ENCODE peak calls at places on chromosomes 5 and 9, in ten cellular contexts. U is left ventricle myocardium inferior, D is psoas muscle, O is lower lobe of right lung, F is OCI-LY7, P is vagina, R is esophagus squamous epithelium, K is cardiac muscle cell, X is PC-3, Y is heart left ventricle. J is an unnamed sample.

GRCh38 chr9:110762783-110763182 is 94.2 kb downstream of the MUSK start:
- DNase-seq in U (no peak), D (no peak), O (no peak), F (no peak), P (no peak), R (no peak), K (no peak), X (no peak), Y (no peak), J (no peak)

GRCh38 chr5:114305402-114306207 is 56.3 kb upstream of the KCNN2 start:
- DNase-seq in U (no peak), D (no peak), O (no peak), F (peak; percentile 18), P (no peak), R (no peak), K (peak; percentile 34), X (peak; percentile 5), Y (no peak), J (no peak)

GRCh38 chr5:150503977-150504620 is 3.8 kb upstream of the NDST1 start:
- DNase-seq in U (peak; percentile 63), D (peak; percentile 60), O (peak; percentile 91), F (no peak), P (no peak), R (no peak), K (peak; percentile 57), X (no peak), Y (no peak), J (peak; percentile 92)

GRCh38 chr9:71743217-71743705 is 25.1 kb downstream of the CEMIP2 start:
- DNase-seq in U (no peak), D (no peak), O (no peak), F (no peak), P (no peak), R (no peak), K (peak; percentile 77), X (no peak), Y (no peak), J (no peak)

GRCh38 chr9:6759114-6759977 is 1.6 kb downstream of the KDM4C start:
- DNase-seq in U (no peak), D (no peak), O (no peak), F (peak; percentile 40), P (no peak), R (no peak), K (peak; percentile 87), X (peak; percentile 74), Y (no peak), J (no peak)

GRCh38 chr5:58187473-58188286 is 272.2 kb downstream of the PLK2 start:
- DNase-seq in U (no peak), D (no peak), O (no peak), F (no peak), P (no peak), R (no peak), K (no peak), X (peak; percentile 27), Y (no peak), J (no peak)

GRCh38 chr5:158499680-158499998 is 600.1 kb downstream of the EBF1 start:
- DNase-seq in U (no peak), D (no peak), O (no peak), F (no peak), P (no peak), R (no peak), K (no peak), X (no peak), Y (no peak), J (no peak)

GRCh38 chr5:99063737-99064136 is 134.9 kb upstream of the CHD1 start:
- DNase-seq in U (no peak), D (no peak), O (no peak), F (no peak), P (no peak), R (no peak), K (no peak), X (no peak), Y (no peak), J (no peak)

GRCh38 chr5:8842906-8843590 is 702.8 kb downstream of the SEMA5A start:
- DNase-seq in U (no peak), D (no peak), O (no peak), F (no peak), P (no peak), R (no peak), K (peak; percentile 58), X (peak; percentile 61), Y (no peak), J (no peak)

GRCh38 chr5:58185397-58186195 is 274.3 kb downstream of the PLK2 start:
- DNase-seq in U (no peak), D (no peak), O (no peak), F (no peak), P (no peak), R (no peak), K (no peak), X (peak; percentile 41), Y (no peak), J (no peak)

GRCh38 chr5:171520300-171521170 is 101.1 kb downstream of the FGF18 start:
- DNase-seq in U (peak; percentile 44), D (no peak), O (no peak), F (no peak), P (no peak), R (no peak), K (peak; percentile 43), X (peak; percentile 52), Y (no peak), J (no peak)

GRCh38 chr5:78467744-78468357 is 107.4 kb downstream of the SCAMP1 start:
- DNase-seq in U (no peak), D (no peak), O (no peak), F (peak; percentile 70), P (no peak), R (no peak), K (peak; percentile 71), X (peak; percentile 54), Y (no peak), J (no peak)

DNA sequence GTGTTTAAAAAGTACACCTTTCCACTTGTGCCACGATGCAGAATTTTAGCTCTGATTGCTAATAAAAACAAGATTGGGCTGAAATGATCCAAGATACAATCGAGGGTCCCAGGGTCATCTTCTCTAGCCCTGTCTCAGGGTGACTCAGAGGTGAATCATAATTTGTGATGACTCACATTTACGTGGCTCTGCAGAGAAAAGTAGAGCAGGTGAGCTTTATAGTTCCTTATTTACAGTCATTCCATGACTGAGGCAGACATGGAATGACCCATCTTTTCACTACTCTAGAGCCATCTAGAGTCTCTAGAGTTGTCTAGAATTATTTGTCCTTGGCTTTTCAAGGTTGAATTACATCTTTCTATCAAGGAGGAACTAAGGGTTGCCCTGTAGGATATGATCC is 155.2 kb downstream of the GAS1 start:
- DNase-seq in U (no peak), D (no peak), O (no peak), F (no peak), P (no peak), R (no peak), K (no peak), X (peak; percentile 87), Y (no peak), J (no peak)
- TF ChIP-seq CTCF in U (no peak), D (no peak), O (no peak), F (no peak), P (no peak), R (no peak), K (no peak), X (no peak), Y (no peak), J (no peak)

GRCh38 chr5:50440651-50441478 is at the start of gene EMB:
- DNase-seq in U (peak; percentile 68), D (peak; percentile 48), O (peak; percentile 88), F (peak; percentile 93), P (no peak), R (peak; percentile 23), K (no peak), X (peak; percentile 38), Y (peak; percentile 87), J (no peak)
- H3K4me3 ChIP-seq in U (peak within 1 kb of the TSS; percentile 71), D (peak within 1 kb of the TSS; percentile 51), O (peak within 1 kb of the TSS; percentile 62), F (peak within 1 kb of the TSS; percentile 88), P (peak within 1 kb of the TSS; percentile 56), R (peak within 1 kb of the TSS; percentile 68), K (peak within 1 kb of the TSS; percentile 52), X (peak within 1 kb of the TSS; percentile 61), Y (peak within 1 kb of the TSS; percentile 55), J (peak within 1 kb of the TSS; percentile 76)

DNA sequence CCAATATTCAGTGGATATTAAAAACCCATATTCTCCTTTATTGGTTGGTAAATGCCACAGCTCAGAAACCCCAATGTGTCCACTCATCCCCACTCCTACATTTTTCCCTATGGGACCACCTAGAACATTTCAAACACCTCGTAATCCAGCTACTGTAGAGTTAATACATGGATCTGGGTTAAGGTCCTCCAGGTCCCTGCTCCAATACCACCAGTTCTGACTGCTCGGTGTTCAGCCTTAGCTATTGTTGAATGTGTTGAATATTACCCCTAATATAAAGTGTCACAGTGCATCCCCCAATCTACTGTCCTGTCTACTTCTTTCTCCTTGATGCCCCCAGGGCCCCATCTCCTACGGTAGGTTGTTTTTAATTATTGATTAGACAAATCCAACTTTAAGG is 231.5 kb downstream of the PCSK1 start:
- DNase-seq in U (no peak), D (no peak), O (no peak), F (no peak), P (no peak), R (no peak), K (no peak), X (no peak), Y (no peak), J (no peak)
- H3K27ac ChIP-seq in U (no peak overlapping the region), D (no peak overlapping the region), O (no peak overlapping the region), F (no peak overlapping the region), P (no peak overlapping the region), R (no peak overlapping the region), K (no peak overlapping the region), X (no peak overlapping the region), Y (no peak overlapping the region), J (no peak overlapping the region)

GRCh38 chr9:99509900-99510299 is 287.8 kb downstream of the SEC61B start:
- DNase-seq in U (no peak), D (no peak), O (no peak), F (no peak), P (no peak), R (no peak), K (no peak), X (no peak), Y (no peak), J (no peak)

GRCh38 chr9:99509291-99509826 is 287.3 kb downstream of the SEC61B start:
- DNase-seq in U (no peak), D (no peak), O (no peak), F (no peak), P (no peak), R (no peak), K (no peak), X (no peak), Y (no peak), J (no peak)

GRCh38 chr9:99513441-99514112 is 291.5 kb downstream of the SEC61B start:
- DNase-seq in U (no peak), D (no peak), O (no peak), F (peak; percentile 22), P (no peak), R (no peak), K (no peak), X (no peak), Y (no peak), J (no peak)

GRCh38 chr9:99515087-99515486 is 293.0 kb downstream of the SEC61B start:
- DNase-seq in U (no peak), D (no peak), O (peak; percentile 53), F (no peak), P (no peak), R (no peak), K (no peak), X (no peak), Y (no peak), J (no peak)

DNA sequence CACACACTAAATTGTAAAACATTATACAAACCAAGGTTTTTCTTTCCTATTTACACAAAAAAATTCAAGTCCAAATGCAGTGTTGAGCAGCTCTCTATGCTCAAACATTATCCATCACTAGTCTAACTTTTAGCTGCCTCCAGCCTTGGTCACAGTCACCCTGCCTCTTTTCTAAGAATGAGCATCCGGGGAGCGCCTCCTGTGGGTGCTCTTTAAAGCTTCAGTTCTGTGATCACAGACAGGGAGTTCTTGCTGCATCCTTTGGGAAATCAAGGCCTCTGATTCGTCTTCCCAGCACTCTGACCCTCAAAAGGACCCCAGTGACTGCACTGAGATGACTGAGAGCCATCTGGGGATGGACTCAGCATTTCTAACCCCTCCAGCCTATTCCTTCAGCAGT is 289.6 kb downstream of the SEC61B start:
- DNase-seq in U (no peak), D (no peak), O (no peak), F (no peak), P (no peak), R (no peak), K (no peak), X (no peak), Y (no peak), J (no peak)
- TF ChIP-seq CTCF in U (no peak), D (no peak), O (no peak), F (no peak), P (no peak), R (no peak), K (no peak), X (peak; percentile 28), Y (no peak), J (no peak)

J was measured in coronary artery.